ENCODE peak calls at places on chromosome 1, in nine cellular contexts. Z, H, D, M, P, T, K, Q and Y are unnamed samples.

GRCh38 chr1:94602802-94603625 is 61.5 kb upstream of the F3 start:
- DNase-seq in Z (no peak), H (no peak), D (no peak), M (no peak), P (no peak), T (no peak), K (no peak), Q (no peak), Y (no peak)

GRCh38 chr1:182889997-182890396 is 50.9 kb downstream of the DHX9 start:
- DNase-seq in Z (no peak), H (no peak), D (peak; percentile 11), M (no peak), P (no peak), T (no peak), K (no peak), Q (no peak), Y (no peak)

GRCh38 chr1:22508329-22508728 is 55.0 kb upstream of the EPHA8 start:
- DNase-seq in Z (no peak), H (no peak), D (no peak), M (no peak), P (no peak), T (no peak), K (peak; percentile 30), Q (no peak), Y (no peak)

GRCh38 chr1:7261490-7261889 is 476.2 kb downstream of the CAMTA1 start:
- DNase-seq in Z (no peak), H (no peak), D (no peak), M (no peak), P (no peak), T (no peak), K (no peak), Q (no peak), Y (no peak)

GRCh38 chr1:147129116-147129873 is 43.0 kb downstream of the PRKAB2 start:
- DNase-seq in Z (no peak), H (no peak), D (no peak), M (no peak), P (no peak), T (no peak), K (no peak), Q (no peak), Y (no peak)

GRCh38 chr1:32052887-32053286 is 19.9 kb upstream of the TMEM39B start:
- DNase-seq in Z (peak; percentile 51), H (peak; percentile 70), D (no peak), M (no peak), P (no peak), T (peak; percentile 64), K (no peak), Q (no peak), Y (no peak)

GRCh38 chr1:17475729-17476128 is 36.3 kb upstream of the RCC2 start:
- DNase-seq in Z (peak; percentile 79), H (peak; percentile 83), D (peak; percentile 21), M (peak; percentile 40), P (no peak), T (peak; percentile 29), K (no peak), Q (no peak), Y (no peak)

GRCh38 chr1:65075123-65075976 is 72.7 kb upstream of the AK4 start:
- DNase-seq in Z (peak; percentile 47), H (peak; percentile 62), D (peak; percentile 67), M (no peak), P (peak; percentile 40), T (peak; percentile 58), K (peak; percentile 63), Q (no peak), Y (peak; percentile 47)

GRCh38 chr1:13616234-13616633 is 32.6 kb downstream of the PDPN start:
- DNase-seq in Z (no peak), H (no peak), D (no peak), M (no peak), P (no peak), T (no peak), K (no peak), Q (no peak), Y (no peak)

GRCh38 chr1:21783679-21784603 is 992 bp upstream of the USP48 start:
- DNase-seq in Z (peak; percentile 98), H (no peak), D (no peak), M (no peak), P (no peak), T (peak; percentile 93), K (peak; percentile 96), Q (peak; percentile 84), Y (no peak)